ENCODE peak calls at places on chromosome 21, in ten cellular contexts. U is B cell; R is iris pigment epithelial cell; Y is CD8-positive, alpha-beta T cell; A is EL; P is colonic mucosa; L is HuH-7.5; F is iPS DF 6.9; G is HFFc6; W is cardiac muscle cell. Z is an unnamed sample.

GRCh38 chr21:34348890-34349519 is 14.8 kb upstream of the KCNE2 start:
- DNase-seq in U (no peak), R (no peak), Y (no peak), A (no peak), P (no peak), L (no peak), F (no peak), G (no peak), W (no peak), Z (no peak)

GRCh38 chr21:43196789-43197188 is 28.0 kb downstream of the CRYAA start:
- DNase-seq in U (no peak), R (peak), Y (no peak), A (no peak), P (peak), L (no peak), F (no peak), G (no peak), W (no peak), Z (no peak)

GRCh38 chr21:45523411-45524101 is 18.7 kb downstream of the SLC19A1 start:
- DNase-seq in U (no peak), R (no peak), Y (no peak), A (no peak), P (no peak), L (no peak), F (no peak), G (no peak), W (no peak), Z (no peak)

GRCh38 chr21:41361053-41361785 is 608 bp upstream of the MX2 start:
- DNase-seq in U (no peak), R (no peak), Y (no peak), A (no peak), P (no peak), L (no peak), F (no peak), G (no peak), W (no peak), Z (no peak)

GRCh38 chr21:15731243-15731613 is 1.4 kb downstream of the USP25 start:
- DNase-seq in U (no peak), R (no peak), Y (no peak), A (peak), P (no peak), L (peak), F (no peak), G (no peak), W (no peak), Z (no peak)

GRCh38 chr21:44074315-44074958 is 32.8 kb upstream of the PWP2 start:
- DNase-seq in U (peak), R (no peak), Y (peak), A (no peak), P (no peak), L (no peak), F (no peak), G (no peak), W (no peak), Z (no peak)

GRCh38 chr21:15264084-15264483 is 199.3 kb upstream of the NRIP1 start:
- DNase-seq in U (no peak), R (no peak), Y (no peak), A (no peak), P (no peak), L (no peak), F (no peak), G (no peak), W (no peak), Z (no peak)

GRCh38 chr21:39641827-39642450 is 29.2 kb downstream of the B3GALT5 start:
- DNase-seq in U (no peak), R (no peak), Y (no peak), A (no peak), P (no peak), L (no peak), F (no peak), G (no peak), W (no peak), Z (no peak)

GRCh38 chr21:17613242-17613676 is 558 bp upstream of the BTG3 start:
- DNase-seq in U (no peak), R (no peak), Y (no peak), A (peak), P (peak), L (peak), F (no peak), G (no peak), W (no peak), Z (no peak)

GRCh38 chr21:16840549-16840948 is 672.3 kb upstream of the CXADR start:
- DNase-seq in U (no peak), R (no peak), Y (no peak), A (no peak), P (no peak), L (no peak), F (no peak), G (no peak), W (no peak), Z (no peak)

GRCh38 chr21:36250423-36251075 is 69.4 kb upstream of the MORC3 start:
- DNase-seq in U (no peak), R (no peak), Y (no peak), A (no peak), P (no peak), L (no peak), F (no peak), G (no peak), W (no peak), Z (no peak)

GRCh38 chr21:43767980-43768867 is 7.9 kb downstream of the CSTB start:
- DNase-seq in U (no peak), R (peak), Y (no peak), A (peak), P (peak), L (no peak), F (no peak), G (peak), W (peak), Z (peak)

GRCh38 chr21:43890042-43890441 is 25.0 kb downstream of the AGPAT3 start:
- DNase-seq in U (no peak), R (no peak), Y (no peak), A (no peak), P (no peak), L (no peak), F (peak), G (no peak), W (no peak), Z (no peak)

GRCh38 chr21:41919666-41920398 is 34.0 kb downstream of the C2CD2 start:
- DNase-seq in U (no peak), R (no peak), Y (no peak), A (no peak), P (no peak), L (no peak), F (no peak), G (no peak), W (no peak), Z (no peak)

GRCh38 chr21:37503848-37504467 is 137.4 kb downstream of the DYRK1A start:
- DNase-seq in U (no peak), R (peak), Y (no peak), A (peak), P (no peak), L (no peak), F (no peak), G (peak), W (no peak), Z (no peak)

GRCh38 chr21:36730291-36731281 is 31.7 kb downstream of the SIM2 start:
- DNase-seq in U (no peak), R (no peak), Y (no peak), A (no peak), P (no peak), L (no peak), F (no peak), G (no peak), W (no peak), Z (no peak)

GRCh38 chr21:17848228-17848627 is 29.1 kb upstream of the C21orf91 start:
- DNase-seq in U (no peak), R (peak), Y (no peak), A (peak), P (peak), L (no peak), F (no peak), G (peak), W (no peak), Z (no peak)

GRCh38 chr21:38083534-38083933 is 167.3 kb upstream of the KCNJ6 start:
- DNase-seq in U (no peak), R (no peak), Y (no peak), A (no peak), P (no peak), L (no peak), F (no peak), G (no peak), W (no peak), Z (no peak)

GRCh38 chr21:42300956-42301355 is 14.3 kb downstream of the TFF3 start:
- DNase-seq in U (no peak), R (no peak), Y (no peak), A (no peak), P (no peak), L (no peak), F (no peak), G (no peak), W (no peak), Z (no peak)

GRCh38 chr21:33993286-33994231 is 78.0 kb upstream of the ATP5PO start:
- DNase-seq in U (peak), R (no peak), Y (no peak), A (no peak), P (peak), L (no peak), F (no peak), G (no peak), W (no peak), Z (no peak)

GRCh38 chr21:45555557-45556301 is 13.5 kb upstream of the SLC19A1 start:
- DNase-seq in U (peak), R (peak), Y (peak), A (peak), P (peak), L (peak), F (no peak), G (peak), W (peak), Z (peak)

GRCh38 chr21:41247976-41248545 is 68.5 kb upstream of the FAM3B start:
- DNase-seq in U (no peak), R (no peak), Y (no peak), A (no peak), P (no peak), L (no peak), F (no peak), G (no peak), W (no peak), Z (no peak)

GRCh38 chr21:42421018-42421793 is 17.5 kb downstream of the UBASH3A start:
- DNase-seq in U (no peak), R (no peak), Y (no peak), A (no peak), P (peak), L (no peak), F (no peak), G (no peak), W (no peak), Z (no peak)

GRCh38 chr21:15289896-15290841 is 225.4 kb upstream of the NRIP1 start:
- DNase-seq in U (peak), R (no peak), Y (no peak), A (peak), P (peak), L (peak), F (peak), G (no peak), W (peak), Z (no peak)

GRCh38 chr21:43343992-43344886 is 82.7 kb downstream of the SIK1 start:
- DNase-seq in U (no peak), R (no peak), Y (no peak), A (no peak), P (peak), L (no peak), F (no peak), G (no peak), W (no peak), Z (no peak)

GRCh38 chr21:37467082-37467481 is 100.5 kb downstream of the DYRK1A start:
- DNase-seq in U (no peak), R (no peak), Y (no peak), A (no peak), P (no peak), L (no peak), F (no peak), G (no peak), W (no peak), Z (no peak)

GRCh38 chr21:46080171-46081021 is 17.5 kb upstream of the COL6A2 start:
- DNase-seq in U (no peak), R (no peak), Y (peak), A (no peak), P (no peak), L (no peak), F (no peak), G (no peak), W (peak), Z (no peak)

GRCh38 chr21:16137106-16137505 is 407.3 kb downstream of the USP25 start:
- DNase-seq in U (no peak), R (peak), Y (no peak), A (no peak), P (no peak), L (no peak), F (no peak), G (no peak), W (peak), Z (no peak)

GRCh38 chr21:43332872-43333300 is 94.0 kb downstream of the SIK1 start:
- DNase-seq in U (no peak), R (peak), Y (no peak), A (no peak), P (no peak), L (no peak), F (no peak), G (no peak), W (no peak), Z (no peak)

GRCh38 chr21:23475518-23476189 is 2131.6 kb downstream of the MRPL39 start:
- DNase-seq in U (no peak), R (peak), Y (no peak), A (no peak), P (no peak), L (no peak), F (no peak), G (no peak), W (no peak), Z (no peak)

GRCh38 chr21:36860736-36861594 is 105.5 kb downstream of the HLCS start:
- DNase-seq in U (no peak), R (peak), Y (no peak), A (peak), P (peak), L (no peak), F (no peak), G (peak), W (no peak), Z (no peak)

GRCh38 chr21:28644762-28645161 is 347.9 kb downstream of the LTN1 start:
- DNase-seq in U (no peak), R (no peak), Y (no peak), A (peak), P (no peak), L (no peak), F (no peak), G (peak), W (no peak), Z (no peak)

GRCh38 chr21:45636921-45637646 is 6.4 kb upstream of the PCBP3 start:
- DNase-seq in U (no peak), R (no peak), Y (no peak), A (no peak), P (no peak), L (no peak), F (no peak), G (no peak), W (no peak), Z (no peak)